ENCODE peak calls at places on chromosomes 1 and 21, in nine cellular contexts. B is K562, Q is sigmoid colon, I is ovary, G is A549, K is tibial nerve, Y is stomach, D is suprapubic skin, T is esophagus muscularis mucosa. M is an unnamed sample.

GRCh38 chr1:54160351-54160750 is 7.6 kb upstream of the CDCP2 start:
- DNase-seq in B (no peak), Q (no peak), I (no peak), G (no peak), K (no peak), Y (no peak), D (no peak), T (no peak), M (no peak)

GRCh38 chr1:4648657-4649056 is 5.8 kb upstream of the AJAP1 start:
- DNase-seq in B (no peak), Q (no peak), I (no peak), G (no peak), K (no peak), Y (no peak), D (no peak), T (no peak), M (no peak)

GRCh38 chr1:20143734-20144565 is 4.8 kb downstream of the PLA2G2F start:
- DNase-seq in B (no peak), Q (peak; percentile 50), I (peak; percentile 38), G (no peak), K (no peak), Y (no peak), D (peak; percentile 53), T (no peak), M (no peak)

GRCh38 chr21:18498428-18498827 is 94.8 kb upstream of the TMPRSS15 start:
- DNase-seq in B (no peak), Q (no peak), I (no peak), G (no peak), K (no peak), Y (no peak), D (no peak), T (no peak), M (no peak)

GRCh38 chr1:39659538-39659937 is 12.4 kb downstream of the NT5C1A start:
- DNase-seq in B (no peak), Q (no peak), I (no peak), G (no peak), K (no peak), Y (no peak), D (no peak), T (no peak), M (no peak)

GRCh38 chr1:150696590-150696989 is 364 bp downstream of the GOLPH3L start:
- DNase-seq in B (peak; percentile 40), Q (no peak), I (no peak), G (no peak), K (no peak), Y (no peak), D (no peak), T (no peak), M (no peak)

GRCh38 chr1:14915356-14916054 is 238.0 kb upstream of the TMEM51 start:
- DNase-seq in B (peak; percentile 84), Q (no peak), I (no peak), G (peak; percentile 64), K (no peak), Y (peak; percentile 51), D (no peak), T (no peak), M (peak; percentile 47)

GRCh38 chr1:55337801-55338447 is 122.8 kb upstream of the USP24 start:
- DNase-seq in B (peak; percentile 47), Q (no peak), I (no peak), G (peak; percentile 7), K (no peak), Y (no peak), D (no peak), T (no peak), M (no peak)

GRCh38 chr1:151809625-151810556 is 4.7 kb upstream of the LINGO4 start:
- DNase-seq in B (no peak), Q (no peak), I (no peak), G (no peak), K (no peak), Y (no peak), D (peak; percentile 31), T (no peak), M (no peak)

GRCh38 chr1:185318431-185319151 is 1.5 kb upstream of the IVNS1ABP start:
- DNase-seq in B (peak; percentile 53), Q (no peak), I (no peak), G (no peak), K (no peak), Y (no peak), D (no peak), T (no peak), M (no peak)

GRCh38 chr21:46111857-46112730 is 14.2 kb downstream of the COL6A2 start:
- DNase-seq in B (peak; percentile 7), Q (peak; percentile 69), I (peak; percentile 23), G (no peak), K (peak; percentile 9), Y (peak; percentile 24), D (peak; percentile 60), T (no peak), M (peak; percentile 7)

GRCh38 chr1:40901886-40902633 is 39.9 kb upstream of the CITED4 start:
- DNase-seq in B (no peak), Q (no peak), I (no peak), G (peak; percentile 38), K (peak; percentile 51), Y (no peak), D (no peak), T (no peak), M (no peak)

GRCh38 chr1:63262148-63262770 is 60.1 kb upstream of the FOXD3 start:
- DNase-seq in B (no peak), Q (no peak), I (no peak), G (no peak), K (no peak), Y (no peak), D (no peak), T (peak; percentile 91), M (no peak)

GRCh38 chr1:185159966-185160365 is 3.0 kb downstream of the SWT1 start:
- DNase-seq in B (no peak), Q (no peak), I (no peak), G (no peak), K (no peak), Y (no peak), D (no peak), T (no peak), M (no peak)

GRCh38 chr1:229784834-229785233 is 158.8 kb downstream of the URB2 start:
- DNase-seq in B (no peak), Q (no peak), I (no peak), G (no peak), K (no peak), Y (no peak), D (no peak), T (no peak), M (peak; percentile 39)

GRCh38 chr1:166166400-166166699 is 451 bp downstream of the FAM78B start:
- DNase-seq in B (no peak), Q (no peak), I (no peak), G (no peak), K (no peak), Y (no peak), D (no peak), T (no peak), M (no peak)

GRCh38 chr1:93521618-93522017 is 73.7 kb downstream of the FNBP1L start:
- DNase-seq in B (no peak), Q (no peak), I (no peak), G (no peak), K (no peak), Y (no peak), D (no peak), T (no peak), M (no peak)

GRCh38 chr1:112713466-112714312 is 1.4 kb downstream of the PPM1J start:
- DNase-seq in B (no peak), Q (no peak), I (no peak), G (no peak), K (no peak), Y (peak; percentile 83), D (no peak), T (no peak), M (no peak)

GRCh38 chr21:9763807-9764206 is 757.6 kb upstream of the TPTE start:
- DNase-seq in B (no peak), Q (no peak), I (no peak), G (no peak), K (no peak), Y (no peak), D (no peak), T (no peak), M (no peak)

DNA sequence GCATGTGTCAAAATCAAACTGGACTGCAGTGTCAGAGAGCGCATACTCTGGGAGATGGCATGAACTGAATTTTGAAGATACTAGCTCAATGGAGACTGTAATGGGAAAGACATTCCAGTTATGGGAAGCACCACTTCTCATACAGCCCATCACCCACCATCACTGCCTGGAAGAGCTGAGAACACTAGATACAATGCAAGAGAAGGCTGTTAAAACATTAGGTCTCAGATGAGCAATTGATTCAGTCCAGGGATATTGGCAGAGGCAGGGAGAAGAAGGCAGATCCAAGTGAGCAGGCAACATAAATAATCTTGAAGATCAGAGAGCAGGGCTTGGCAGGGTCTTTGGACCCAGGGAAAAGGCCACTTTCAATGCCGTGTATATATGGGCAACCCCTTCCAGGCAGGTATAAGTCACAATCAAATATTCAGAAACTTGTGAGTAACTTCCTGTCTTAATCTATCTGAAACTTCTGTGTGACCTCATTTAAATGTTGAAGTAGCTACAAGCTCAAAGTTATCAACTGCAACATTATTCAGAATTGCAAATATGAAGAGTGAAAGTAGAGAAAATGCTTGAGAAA is 290.3 kb upstream of the SGIP1 start:
- DNase-seq in B (no peak), Q (no peak), I (no peak), G (no peak), K (no peak), Y (no peak), D (no peak), T (no peak), M (no peak)
- TF ChIP-seq EP300 in B (no peak), Q (no peak), I (no peak), G (no peak), K (no peak), Y (no peak), D (no peak), T (no peak), M (no peak)

GRCh38 chr1:226427131-226427530 is 19.2 kb upstream of the PARP1 start:
- DNase-seq in B (no peak), Q (no peak), I (no peak), G (no peak), K (no peak), Y (no peak), D (no peak), T (no peak), M (no peak)
- H3K27ac ChIP-seq in B (no peak overlapping the region), Q (no peak overlapping the region), I (no peak overlapping the region), G (no peak overlapping the region), K (no peak overlapping the region), Y (no peak overlapping the region), D (no peak overlapping the region), T (no peak overlapping the region), M (no peak overlapping the region)

DNA sequence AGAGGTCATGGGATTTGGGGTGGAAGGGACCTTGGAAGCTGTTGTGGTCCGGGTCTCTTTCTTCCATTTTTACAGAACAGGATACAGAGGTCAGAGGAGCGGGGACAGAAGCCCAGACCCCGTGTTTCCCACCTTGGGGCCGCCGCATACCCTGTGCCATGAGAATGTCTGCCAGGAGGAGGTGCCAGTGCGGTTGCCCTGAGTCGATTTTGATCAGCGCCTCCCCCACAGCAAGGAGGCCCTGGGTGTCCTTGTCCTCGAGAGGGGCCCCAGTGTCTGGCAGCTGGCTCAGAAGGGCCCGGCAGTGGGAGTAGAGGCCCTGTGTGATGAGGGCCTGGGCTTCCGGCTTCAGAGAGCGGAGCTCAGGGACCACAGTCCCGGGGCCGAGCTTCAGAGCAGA is 12.3 kb upstream of the MMEL1 start:
- DNase-seq in B (no peak), Q (no peak), I (no peak), G (no peak), K (no peak), Y (no peak), D (peak; percentile 44), T (no peak), M (no peak)
- TF ChIP-seq EP300 in B (no peak), Q (no peak), I (no peak), G (no peak), K (no peak), Y (no peak), D (no peak), T (no peak), M (no peak)

GRCh38 chr1:57845041-57845440 is 421.2 kb upstream of the DAB1 start:
- DNase-seq in B (no peak), Q (no peak), I (no peak), G (no peak), K (no peak), Y (no peak), D (no peak), T (no peak), M (no peak)
- H3K27ac ChIP-seq in B (no peak overlapping the region), Q (no peak overlapping the region), I (no peak overlapping the region), G (no peak overlapping the region), K (no peak overlapping the region), Y (no peak overlapping the region), D (no peak overlapping the region), T (no peak overlapping the region), M (no peak overlapping the region)